ENCODE peak calls at places on chromosomes 7 and 10, in eight cellular contexts. One of them, this sample, is unnamed.

GRCh38 chr10:63128443-63128842 is 4.7 kb upstream of the NRBF2 start:
- DNase-seq in uterus: no peak
- DNase-seq in NB4: no peak
- DNase-seq in esophagus squamous epithelium: no peak
- DNase-seq in ovary: no peak
- DNase-seq in Peyer's patch: no peak
- DNase-seq in K562: no peak
- DNase-seq in heart left ventricle: no peak
- DNase-seq in this sample: no peak

GRCh38 chr10:124255556-124255955 is 162.2 kb upstream of the CHST15 start:
- DNase-seq in uterus: no peak
- DNase-seq in NB4: no peak
- DNase-seq in esophagus squamous epithelium: no peak
- DNase-seq in ovary: no peak
- DNase-seq in Peyer's patch: no peak
- DNase-seq in K562: no peak
- DNase-seq in heart left ventricle: no peak
- DNase-seq in this sample: no peak

GRCh38 chr10:88062798-88063472 is 199.5 kb downstream of the PTEN start:
- DNase-seq in uterus: no peak
- DNase-seq in NB4: peak
- DNase-seq in esophagus squamous epithelium: no peak
- DNase-seq in ovary: peak
- DNase-seq in Peyer's patch: no peak
- DNase-seq in K562: no peak
- DNase-seq in heart left ventricle: no peak
- DNase-seq in this sample: no peak

GRCh38 chr7:1987591-1988532 is 244.9 kb downstream of the MAD1L1 start:
- DNase-seq in uterus: no peak
- DNase-seq in NB4: no peak
- DNase-seq in esophagus squamous epithelium: no peak
- DNase-seq in ovary: no peak
- DNase-seq in Peyer's patch: no peak
- DNase-seq in K562: no peak
- DNase-seq in heart left ventricle: no peak
- DNase-seq in this sample: no peak

GRCh38 chr7:34939175-34939574 is 98.1 kb downstream of the DPY19L1 start:
- DNase-seq in uterus: no peak
- DNase-seq in NB4: peak
- DNase-seq in esophagus squamous epithelium: no peak
- DNase-seq in ovary: no peak
- DNase-seq in Peyer's patch: no peak
- DNase-seq in K562: no peak
- DNase-seq in heart left ventricle: no peak
- DNase-seq in this sample: no peak

GRCh38 chr10:61904711-61905445 is 3.4 kb downstream of the ARID5B start:
- DNase-seq in uterus: no peak
- DNase-seq in NB4: peak
- DNase-seq in esophagus squamous epithelium: no peak
- DNase-seq in ovary: no peak
- DNase-seq in Peyer's patch: no peak
- DNase-seq in K562: peak
- DNase-seq in heart left ventricle: no peak
- DNase-seq in this sample: peak

GRCh38 chr10:69405221-69405620 is 11.5 kb downstream of the TACR2 start:
- DNase-seq in uterus: no peak
- DNase-seq in NB4: no peak
- DNase-seq in esophagus squamous epithelium: no peak
- DNase-seq in ovary: no peak
- DNase-seq in Peyer's patch: no peak
- DNase-seq in K562: no peak
- DNase-seq in heart left ventricle: no peak
- DNase-seq in this sample: no peak

GRCh38 chr10:110725809-110726641 is 81.9 kb downstream of the RBM20 start:
- DNase-seq in uterus: no peak
- DNase-seq in NB4: peak
- DNase-seq in esophagus squamous epithelium: no peak
- DNase-seq in ovary: no peak
- DNase-seq in Peyer's patch: no peak
- DNase-seq in K562: no peak
- DNase-seq in heart left ventricle: no peak
- DNase-seq in this sample: peak

GRCh38 chr10:97714401-97715258 is 1.1 kb downstream of the MARVELD1 start:
- DNase-seq in uterus: peak
- DNase-seq in NB4: peak
- DNase-seq in esophagus squamous epithelium: no peak
- DNase-seq in ovary: peak
- DNase-seq in Peyer's patch: peak
- DNase-seq in K562: peak
- DNase-seq in heart left ventricle: peak
- DNase-seq in this sample: peak

GRCh38 chr7:134619627-134620331 is 26.9 kb upstream of the BPGM start:
- DNase-seq in uterus: no peak
- DNase-seq in NB4: no peak
- DNase-seq in esophagus squamous epithelium: no peak
- DNase-seq in ovary: no peak
- DNase-seq in Peyer's patch: no peak
- DNase-seq in K562: no peak
- DNase-seq in heart left ventricle: no peak
- DNase-seq in this sample: no peak

GRCh38 chr10:63841761-63842160 is 320.6 kb downstream of the REEP3 start:
- DNase-seq in uterus: no peak
- DNase-seq in NB4: no peak
- DNase-seq in esophagus squamous epithelium: no peak
- DNase-seq in ovary: no peak
- DNase-seq in Peyer's patch: no peak
- DNase-seq in K562: no peak
- DNase-seq in heart left ventricle: no peak
- DNase-seq in this sample: no peak

GRCh38 chr7:157969995-157970394 is 617.6 kb downstream of the PTPRN2 start:
- DNase-seq in uterus: no peak
- DNase-seq in NB4: no peak
- DNase-seq in esophagus squamous epithelium: no peak
- DNase-seq in ovary: no peak
- DNase-seq in Peyer's patch: no peak
- DNase-seq in K562: no peak
- DNase-seq in heart left ventricle: no peak
- DNase-seq in this sample: peak

GRCh38 chr10:3716093-3716492 is 68.9 kb downstream of the KLF6 start:
- DNase-seq in uterus: no peak
- DNase-seq in NB4: no peak
- DNase-seq in esophagus squamous epithelium: no peak
- DNase-seq in ovary: no peak
- DNase-seq in Peyer's patch: no peak
- DNase-seq in K562: no peak
- DNase-seq in heart left ventricle: no peak
- DNase-seq in this sample: no peak

GRCh38 chr10:70445718-70446485 is 4.4 kb upstream of the NODAL start:
- DNase-seq in uterus: peak
- DNase-seq in NB4: no peak
- DNase-seq in esophagus squamous epithelium: no peak
- DNase-seq in ovary: no peak
- DNase-seq in Peyer's patch: no peak
- DNase-seq in K562: no peak
- DNase-seq in heart left ventricle: no peak
- DNase-seq in this sample: no peak

GRCh38 chr10:83961620-83962019 is 177.7 kb upstream of the GHITM start:
- DNase-seq in uterus: no peak
- DNase-seq in NB4: peak
- DNase-seq in esophagus squamous epithelium: no peak
- DNase-seq in ovary: no peak
- DNase-seq in Peyer's patch: no peak
- DNase-seq in K562: no peak
- DNase-seq in heart left ventricle: no peak
- DNase-seq in this sample: no peak

GRCh38 chr7:73885975-73886798 is 25.2 kb downstream of the TMEM270 start:
- DNase-seq in uterus: peak
- DNase-seq in NB4: peak
- DNase-seq in esophagus squamous epithelium: no peak
- DNase-seq in ovary: peak
- DNase-seq in Peyer's patch: no peak
- DNase-seq in K562: peak
- DNase-seq in heart left ventricle: peak
- DNase-seq in this sample: no peak

GRCh38 chr10:75048669-75049098 is 62.8 kb upstream of the SAMD8 start:
- DNase-seq in uterus: no peak
- DNase-seq in NB4: no peak
- DNase-seq in esophagus squamous epithelium: no peak
- DNase-seq in ovary: no peak
- DNase-seq in Peyer's patch: no peak
- DNase-seq in K562: no peak
- DNase-seq in heart left ventricle: no peak
- DNase-seq in this sample: peak

GRCh38 chr7:139647085-139647484 is 123.6 kb downstream of the CLEC2L start:
- DNase-seq in uterus: no peak
- DNase-seq in NB4: no peak
- DNase-seq in esophagus squamous epithelium: no peak
- DNase-seq in ovary: no peak
- DNase-seq in Peyer's patch: no peak
- DNase-seq in K562: no peak
- DNase-seq in heart left ventricle: no peak
- DNase-seq in this sample: no peak

GRCh38 chr10:26699631-26700030 is 2.1 kb downstream of the PDSS1 start:
- DNase-seq in uterus: no peak
- DNase-seq in NB4: peak
- DNase-seq in esophagus squamous epithelium: no peak
- DNase-seq in ovary: no peak
- DNase-seq in Peyer's patch: no peak
- DNase-seq in K562: no peak
- DNase-seq in heart left ventricle: no peak
- DNase-seq in this sample: no peak

GRCh38 chr7:155682484-155682883 is 38.0 kb downstream of the RBM33 start:
- DNase-seq in uterus: no peak
- DNase-seq in NB4: no peak
- DNase-seq in esophagus squamous epithelium: no peak
- DNase-seq in ovary: no peak
- DNase-seq in Peyer's patch: no peak
- DNase-seq in K562: no peak
- DNase-seq in heart left ventricle: no peak
- DNase-seq in this sample: no peak

DNA sequence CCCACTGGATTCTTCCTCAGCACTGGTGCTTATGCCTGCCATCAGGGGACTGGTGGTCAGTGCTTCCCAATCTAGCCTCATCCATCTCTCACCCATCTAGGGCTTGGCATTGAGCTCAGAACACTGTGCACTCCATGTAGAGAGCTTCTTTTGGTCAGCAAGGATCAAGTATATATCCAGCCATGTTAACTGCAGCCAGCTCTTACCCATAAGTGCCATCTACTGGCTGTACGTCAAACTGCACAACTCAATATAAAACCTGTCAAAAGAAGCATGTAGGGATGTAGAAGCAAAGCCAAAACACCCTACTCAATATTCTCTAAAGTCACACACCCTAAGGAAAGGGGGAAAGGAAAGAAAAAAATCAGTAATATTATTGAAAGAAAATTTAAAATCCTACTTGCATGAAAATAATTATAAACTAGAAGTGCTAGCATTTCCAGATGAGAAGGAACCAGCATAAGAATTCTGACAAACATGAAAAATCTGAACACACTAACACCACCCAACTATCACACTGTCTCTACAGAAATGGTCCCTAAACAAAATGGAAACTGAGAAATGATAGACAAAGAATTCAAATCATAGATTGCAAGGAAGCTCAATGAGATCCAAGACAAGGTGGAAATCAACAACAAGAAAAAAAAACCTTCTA is 531.1 kb upstream of the STEAP1 start:
- DNase-seq in uterus: no peak
- DNase-seq in NB4: peak
- DNase-seq in esophagus squamous epithelium: no peak
- DNase-seq in ovary: no peak
- DNase-seq in Peyer's patch: no peak
- DNase-seq in K562: peak
- DNase-seq in heart left ventricle: no peak
- DNase-seq in this sample: no peak
- TF ChIP-seq CTCF in uterus: peak
- TF ChIP-seq CTCF in NB4: peak
- TF ChIP-seq CTCF in esophagus squamous epithelium: peak
- TF ChIP-seq CTCF in ovary: no peak
- TF ChIP-seq CTCF in Peyer's patch: peak
- TF ChIP-seq CTCF in K562: peak
- TF ChIP-seq CTCF in heart left ventricle: peak
- TF ChIP-seq CTCF in this sample: no peak

GRCh38 chr10:100370976-100371706 is 24.1 kb downstream of the SCD start:
- DNase-seq in uterus: peak
- DNase-seq in NB4: peak
- DNase-seq in esophagus squamous epithelium: no peak
- DNase-seq in ovary: peak
- DNase-seq in Peyer's patch: peak
- DNase-seq in K562: peak
- DNase-seq in heart left ventricle: peak
- DNase-seq in this sample: peak
- TF ChIP-seq POLR2A in uterus: no peak
- TF ChIP-seq POLR2A in NB4: peak
- TF ChIP-seq POLR2A in esophagus squamous epithelium: peak
- TF ChIP-seq POLR2A in ovary: no peak
- TF ChIP-seq POLR2A in Peyer's patch: peak
- TF ChIP-seq POLR2A in K562: peak
- TF ChIP-seq POLR2A in heart left ventricle: peak
- TF ChIP-seq POLR2A in this sample: no peak

GRCh38 chr7:88759216-88759955 is at the start of gene ZNF804B:
- DNase-seq in uterus: no peak
- DNase-seq in NB4: no peak
- DNase-seq in esophagus squamous epithelium: no peak
- DNase-seq in ovary: peak
- DNase-seq in Peyer's patch: no peak
- DNase-seq in K562: peak
- DNase-seq in heart left ventricle: no peak
- DNase-seq in this sample: peak
- H3K4me3 ChIP-seq in uterus: peak
- H3K4me3 ChIP-seq in NB4: no peak
- H3K4me3 ChIP-seq in esophagus squamous epithelium: no peak
- H3K4me3 ChIP-seq in ovary: peak
- H3K4me3 ChIP-seq in Peyer's patch: peak
- H3K4me3 ChIP-seq in K562: peak
- H3K4me3 ChIP-seq in heart left ventricle: peak
- H3K4me3 ChIP-seq in this sample: peak

DNA sequence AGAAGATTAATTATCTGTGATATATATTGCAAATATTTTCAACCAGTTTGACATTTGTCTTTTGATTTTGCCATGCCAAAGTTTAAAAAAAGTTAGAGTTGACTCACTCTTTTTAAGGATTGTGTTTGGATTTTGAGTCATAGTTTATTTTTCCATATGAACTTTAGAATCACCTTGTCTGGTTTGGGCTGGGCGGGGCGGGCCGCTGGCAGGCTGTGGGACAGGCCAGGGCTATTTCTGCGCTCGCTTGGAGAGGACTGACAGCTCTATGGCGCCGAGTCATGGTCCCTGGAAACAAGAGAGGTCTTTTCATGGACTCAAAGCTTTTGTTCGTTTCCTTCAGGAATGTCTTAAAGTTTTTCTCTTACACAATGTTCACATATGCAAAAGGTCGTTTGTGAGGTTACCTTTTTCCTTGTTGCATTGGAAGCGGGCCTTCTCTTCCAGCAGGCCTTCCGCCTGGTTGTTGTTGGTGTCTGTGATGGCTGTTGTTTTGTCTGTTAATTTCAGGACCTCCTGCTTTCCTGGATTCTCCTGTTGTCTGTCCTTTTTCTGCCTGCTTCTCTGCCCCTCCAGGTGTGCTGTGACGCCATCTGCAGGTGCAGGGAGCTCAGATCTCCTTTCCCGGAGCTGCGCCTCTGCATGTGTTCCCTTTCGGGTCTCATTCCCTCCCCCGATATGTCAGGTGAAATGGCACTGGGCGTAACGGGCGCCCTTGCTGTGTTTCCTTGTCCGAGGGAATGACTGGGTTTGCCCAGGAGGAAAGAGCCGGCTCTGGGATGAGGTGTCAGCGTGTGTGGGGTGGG is 53.8 kb downstream of the INPP5A start:
- DNase-seq in uterus: no peak
- DNase-seq in NB4: no peak
- DNase-seq in esophagus squamous epithelium: no peak
- DNase-seq in ovary: no peak
- DNase-seq in Peyer's patch: peak
- DNase-seq in K562: no peak
- DNase-seq in heart left ventricle: peak
- DNase-seq in this sample: no peak
- TF ChIP-seq CTCF in uterus: no peak
- TF ChIP-seq CTCF in NB4: no peak
- TF ChIP-seq CTCF in esophagus squamous epithelium: no peak
- TF ChIP-seq CTCF in ovary: no peak
- TF ChIP-seq CTCF in Peyer's patch: no peak
- TF ChIP-seq CTCF in K562: no peak
- TF ChIP-seq CTCF in heart left ventricle: no peak
- TF ChIP-seq CTCF in this sample: no peak

This sample was measured in lower leg skin.